ENCODE peak calls at places on chromosomes 11 and 22, in five cellular contexts. One of them, this sample, is unnamed. For H3K79me2, the result is how much of the 10 kb centered on the place peaks cover.

GRCh38 chr22:17479129-17479528 is 84.2 kb upstream of the SLC25A18 start:
- DNase-seq in H9: no peak
- DNase-seq in GM23338: no peak
- DNase-seq in neural progenitor cell: no peak
- DNase-seq in HCT116: no peak
- DNase-seq in this sample: peak

GRCh38 chr11:75562048-75562835 is at the start of gene SERPINH1:
- DNase-seq in HCT116: peak
- DNase-seq in neural progenitor cell: peak
- DNase-seq in H9: peak
- DNase-seq in GM23338: peak
- DNase-seq in this sample: peak

GRCh38 chr11:17413414-17414316 is 25.2 kb upstream of the KCNJ11 start:
- DNase-seq in GM23338: no peak
- DNase-seq in HCT116: no peak
- DNase-seq in H9: no peak
- DNase-seq in neural progenitor cell: no peak
- DNase-seq in this sample: no peak

GRCh38 chr11:45245237-45246045 is 40.7 kb downstream of the SYT13 start:
- DNase-seq in H9: no peak
- DNase-seq in GM23338: no peak
- DNase-seq in HCT116: no peak
- DNase-seq in neural progenitor cell: no peak
- DNase-seq in this sample: no peak

GRCh38 chr11:129145276-129145675 is 46.8 kb downstream of the ARHGAP32 start:
- DNase-seq in H9: no peak
- DNase-seq in neural progenitor cell: no peak
- DNase-seq in GM23338: no peak
- DNase-seq in HCT116: no peak
- DNase-seq in this sample: no peak

GRCh38 chr11:128424271-128424709 is 163.1 kb downstream of the ETS1 start:
- DNase-seq in GM23338: no peak
- DNase-seq in HCT116: no peak
- DNase-seq in H9: no peak
- DNase-seq in neural progenitor cell: peak
- DNase-seq in this sample: no peak

GRCh38 chr22:30609260-30610185 is 2.5 kb downstream of the TCN2 start:
- DNase-seq in HCT116: no peak
- DNase-seq in GM23338: peak
- DNase-seq in neural progenitor cell: no peak
- DNase-seq in H9: no peak
- DNase-seq in this sample: peak

GRCh38 chr11:113684558-113684957 is 21.6 kb downstream of the TMPRSS5 start:
- DNase-seq in HCT116: no peak
- DNase-seq in H9: no peak
- DNase-seq in GM23338: no peak
- DNase-seq in neural progenitor cell: no peak
- DNase-seq in this sample: no peak

GRCh38 chr22:35683560-35683959 is 34.1 kb upstream of the APOL5 start:
- DNase-seq in GM23338: no peak
- DNase-seq in neural progenitor cell: no peak
- DNase-seq in H9: no peak
- DNase-seq in HCT116: no peak
- DNase-seq in this sample: no peak

GRCh38 chr11:95322546-95322945 is 91.5 kb upstream of the SESN3 start:
- DNase-seq in HCT116: no peak
- DNase-seq in neural progenitor cell: no peak
- DNase-seq in GM23338: no peak
- DNase-seq in H9: no peak
- DNase-seq in this sample: no peak

GRCh38 chr11:120378474-120378873 is 42.3 kb downstream of the ARHGEF12 start:
- DNase-seq in GM23338: no peak
- DNase-seq in HCT116: no peak
- DNase-seq in neural progenitor cell: no peak
- DNase-seq in H9: no peak
- DNase-seq in this sample: no peak
- H3K79me2 ChIP-seq in GM23338: half or more
- H3K79me2 ChIP-seq in HCT116: half or more
- H3K79me2 ChIP-seq in neural progenitor cell: half or more
- H3K79me2 ChIP-seq in H9: under half
- H3K79me2 ChIP-seq in this sample: half or more

GRCh38 chr11:77783023-77783422 is 37.5 kb downstream of the RSF1 start:
- DNase-seq in H9: no peak
- DNase-seq in GM23338: no peak
- DNase-seq in neural progenitor cell: no peak
- DNase-seq in HCT116: no peak
- DNase-seq in this sample: no peak

GRCh38 chr11:77778549-77778948 is 42.0 kb downstream of the RSF1 start:
- DNase-seq in GM23338: no peak
- DNase-seq in neural progenitor cell: no peak
- DNase-seq in HCT116: no peak
- DNase-seq in H9: no peak
- DNase-seq in this sample: no peak

GRCh38 chr11:77778118-77778517 is 42.4 kb downstream of the RSF1 start:
- DNase-seq in GM23338: no peak
- DNase-seq in neural progenitor cell: no peak
- DNase-seq in H9: no peak
- DNase-seq in HCT116: no peak
- DNase-seq in this sample: no peak

GRCh38 chr11:77776455-77776854 is 44.1 kb downstream of the RSF1 start:
- DNase-seq in H9: no peak
- DNase-seq in GM23338: no peak
- DNase-seq in neural progenitor cell: no peak
- DNase-seq in HCT116: peak
- DNase-seq in this sample: no peak

DNA sequence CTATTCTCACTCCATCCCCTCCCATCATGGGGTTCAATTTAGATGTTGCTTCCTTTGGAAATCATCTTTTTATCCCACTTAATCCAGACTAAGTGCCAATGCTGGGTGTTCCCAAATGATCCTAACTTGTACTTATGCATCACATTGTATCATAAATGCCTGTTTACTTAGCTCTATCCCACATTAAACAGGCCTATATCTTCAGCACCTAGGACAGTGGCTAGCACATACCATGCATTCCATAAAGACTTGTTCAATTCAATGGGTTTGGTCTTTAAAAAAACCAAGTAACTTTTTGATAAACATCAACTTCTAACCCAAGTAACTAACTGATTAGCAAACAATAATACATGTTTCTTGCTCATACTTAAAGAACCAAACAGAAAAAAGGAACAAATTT is 40.6 kb downstream of the RSF1 start:
- DNase-seq in HCT116: no peak
- DNase-seq in GM23338: peak
- DNase-seq in H9: no peak
- DNase-seq in neural progenitor cell: peak
- DNase-seq in this sample: peak
- H3K79me2 ChIP-seq in HCT116: under half
- H3K79me2 ChIP-seq in GM23338: half or more
- H3K79me2 ChIP-seq in H9: under half
- H3K79me2 ChIP-seq in neural progenitor cell: half or more
- H3K79me2 ChIP-seq in this sample: half or more

DNA sequence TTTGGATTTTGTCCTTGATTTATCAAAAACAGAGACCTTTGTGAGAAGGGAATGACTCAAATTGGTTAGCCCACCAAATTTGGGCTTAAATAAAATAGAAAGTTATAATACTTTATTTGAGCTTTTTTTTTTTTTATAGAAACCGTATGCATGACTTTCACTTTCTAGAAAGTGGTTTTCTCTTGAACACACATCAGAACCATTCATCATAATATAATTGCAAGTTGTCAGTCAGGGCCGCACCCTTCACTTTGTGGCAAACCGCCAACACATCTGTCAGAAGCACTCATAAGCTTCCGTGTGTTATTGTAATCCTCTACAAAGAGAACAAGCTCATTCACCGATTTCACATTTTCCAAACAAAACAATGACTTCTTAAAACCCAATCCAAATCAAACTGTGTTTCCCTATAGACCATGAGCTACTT is 76.1 kb downstream of the SOX6 start:
- DNase-seq in HCT116: no peak
- DNase-seq in H9: no peak
- DNase-seq in GM23338: no peak
- DNase-seq in neural progenitor cell: no peak
- DNase-seq in this sample: peak
- H3K79me2 ChIP-seq in HCT116: under half
- H3K79me2 ChIP-seq in H9: under half
- H3K79me2 ChIP-seq in GM23338: under half
- H3K79me2 ChIP-seq in neural progenitor cell: under half
- H3K79me2 ChIP-seq in this sample: under half

GRCh38 chr11:107840120-107840479 is 18.5 kb downstream of the SLC35F2 start:
- DNase-seq in HCT116: no peak
- DNase-seq in neural progenitor cell: no peak
- DNase-seq in GM23338: no peak
- DNase-seq in H9: no peak
- DNase-seq in this sample: no peak

GRCh38 chr11:107848345-107848744 is 10.2 kb downstream of the SLC35F2 start:
- DNase-seq in H9: no peak
- DNase-seq in HCT116: no peak
- DNase-seq in neural progenitor cell: peak
- DNase-seq in GM23338: no peak
- DNase-seq in this sample: no peak

GRCh38 chr11:107849791-107850190 is 8.8 kb downstream of the SLC35F2 start:
- DNase-seq in H9: no peak
- DNase-seq in HCT116: no peak
- DNase-seq in neural progenitor cell: no peak
- DNase-seq in GM23338: no peak
- DNase-seq in this sample: no peak

GRCh38 chr11:107844041-107844440 is 14.5 kb downstream of the SLC35F2 start:
- DNase-seq in H9: no peak
- DNase-seq in HCT116: no peak
- DNase-seq in GM23338: no peak
- DNase-seq in neural progenitor cell: no peak
- DNase-seq in this sample: no peak
- H3K79me2 ChIP-seq in H9: under half
- H3K79me2 ChIP-seq in HCT116: half or more
- H3K79me2 ChIP-seq in GM23338: half or more
- H3K79me2 ChIP-seq in neural progenitor cell: under half
- H3K79me2 ChIP-seq in this sample: under half

DNA sequence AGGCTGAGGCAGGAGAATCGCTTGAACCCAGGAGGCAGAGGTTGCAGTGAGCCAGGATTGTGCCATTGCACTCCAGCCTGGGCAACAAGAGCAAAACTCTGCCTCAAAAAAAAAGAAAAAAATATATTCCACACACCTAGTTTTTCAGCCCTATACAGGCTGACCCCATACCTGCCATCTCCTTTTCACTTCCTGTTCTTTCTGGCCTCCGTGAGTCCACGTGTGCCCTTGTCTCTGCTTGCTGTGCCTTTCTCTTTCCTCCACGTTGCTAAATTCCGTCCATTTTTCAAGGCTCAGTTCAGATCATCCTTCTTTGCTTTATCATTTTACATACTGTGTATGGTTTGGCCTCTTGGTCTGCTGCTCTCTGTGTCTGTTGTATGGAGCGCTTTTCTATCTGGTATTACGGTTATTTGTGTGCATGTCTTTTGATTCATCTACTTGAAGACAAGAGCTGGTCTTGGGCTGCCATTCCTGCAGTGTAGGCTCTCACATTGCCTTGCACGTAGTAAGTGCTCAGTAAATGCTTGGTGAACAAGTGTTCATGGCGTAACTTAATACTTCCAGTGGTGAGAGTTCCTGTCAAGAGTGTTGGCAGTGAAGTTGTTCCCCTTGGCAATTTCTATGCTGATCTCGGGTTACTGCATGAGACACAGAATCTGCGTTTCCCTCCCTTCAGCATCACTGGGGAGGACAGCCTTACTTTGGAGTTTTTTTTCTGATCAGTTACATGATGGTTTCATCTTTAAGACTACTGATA is 57.5 kb downstream of the PTPRJ start:
- DNase-seq in HCT116: no peak
- DNase-seq in GM23338: no peak
- DNase-seq in H9: no peak
- DNase-seq in neural progenitor cell: no peak
- DNase-seq in this sample: no peak
- H3K79me2 ChIP-seq in HCT116: under half
- H3K79me2 ChIP-seq in GM23338: under half
- H3K79me2 ChIP-seq in H9: under half
- H3K79me2 ChIP-seq in neural progenitor cell: under half
- H3K79me2 ChIP-seq in this sample: under half

GRCh38 chr22:24983151-24983550 is 30.6 kb downstream of the KIAA1671 start:
- DNase-seq in neural progenitor cell: no peak
- DNase-seq in GM23338: no peak
- DNase-seq in HCT116: no peak
- DNase-seq in H9: no peak
- DNase-seq in this sample: no peak

GRCh38 chr22:24982301-24983056 is 30.0 kb downstream of the KIAA1671 start:
- DNase-seq in H9: no peak
- DNase-seq in neural progenitor cell: no peak
- DNase-seq in HCT116: no peak
- DNase-seq in GM23338: no peak
- DNase-seq in this sample: no peak

GRCh38 chr22:24985824-24986214 is 33.3 kb downstream of the KIAA1671 start:
- DNase-seq in GM23338: no peak
- DNase-seq in H9: no peak
- DNase-seq in neural progenitor cell: no peak
- DNase-seq in HCT116: no peak
- DNase-seq in this sample: no peak

GRCh38 chr22:24981656-24982055 is 29.1 kb downstream of the KIAA1671 start:
- DNase-seq in H9: no peak
- DNase-seq in neural progenitor cell: no peak
- DNase-seq in HCT116: no peak
- DNase-seq in GM23338: no peak
- DNase-seq in this sample: no peak

DNA sequence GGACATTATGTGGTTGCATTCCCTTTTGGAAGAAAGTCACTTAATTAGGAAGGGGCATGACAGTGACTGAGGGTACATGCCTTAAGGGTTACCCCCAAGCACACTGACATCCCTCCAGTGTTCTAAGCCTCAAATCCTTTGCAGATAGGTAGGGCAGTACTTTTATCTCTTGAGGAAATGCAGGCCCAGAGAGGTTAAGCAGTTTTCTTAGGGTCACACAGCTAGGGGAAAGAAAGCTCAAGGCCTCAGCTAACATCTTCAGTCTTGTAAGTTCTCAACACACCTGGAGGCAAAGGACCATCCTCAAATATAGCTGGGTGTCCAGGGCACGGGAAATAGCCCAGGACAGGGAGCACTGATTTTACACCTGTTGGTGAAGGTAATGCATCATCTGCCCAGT is 31.6 kb downstream of the KIAA1671 start:
- DNase-seq in neural progenitor cell: no peak
- DNase-seq in GM23338: no peak
- DNase-seq in HCT116: no peak
- DNase-seq in H9: no peak
- DNase-seq in this sample: no peak
- H3K79me2 ChIP-seq in neural progenitor cell: half or more
- H3K79me2 ChIP-seq in GM23338: under half
- H3K79me2 ChIP-seq in HCT116: under half
- H3K79me2 ChIP-seq in H9: under half
- H3K79me2 ChIP-seq in this sample: half or more